ENCODE peak calls at places on chromosomes 7 and 10, in six cellular contexts. U is BJ, Q is fibroblast of gingiva, Z is Ammon's horn, V is neural progenitor cell, A is hypothalamus. R is an unnamed sample.

GRCh38 chr10:71527135-71527534 is 130.4 kb downstream of the CDH23 start:
- DNase-seq in U (no peak), Q (no peak), Z (peak), V (no peak), A (no peak), R (no peak)

GRCh38 chr10:122541541-122542002 is 19.0 kb upstream of the DMBT1 start:
- DNase-seq in U (no peak), Q (no peak), Z (no peak), V (no peak), A (no peak), R (no peak)

GRCh38 chr7:93048136-93048930 is 69.4 kb downstream of the SAMD9 start:
- DNase-seq in U (no peak), Q (peak), Z (no peak), V (no peak), A (no peak), R (no peak)

GRCh38 chr7:19665399-19666008 is 43.3 kb downstream of the POLR1F start:
- DNase-seq in U (no peak), Q (peak), Z (peak), V (peak), A (no peak), R (no peak)

GRCh38 chr10:11162828-11163599 is 145.3 kb downstream of the CELF2 start:
- DNase-seq in U (no peak), Q (no peak), Z (peak), V (no peak), A (peak), R (no peak)

GRCh38 chr7:130269318-130269694 is 2.6 kb downstream of the CPA2 start:
- DNase-seq in U (no peak), Q (no peak), Z (no peak), V (no peak), A (no peak), R (no peak)

GRCh38 chr7:137475966-137476365 is 132.4 kb upstream of the PTN start:
- DNase-seq in U (no peak), Q (no peak), Z (peak), V (no peak), A (no peak), R (no peak)

GRCh38 chr10:124659380-124659779 is 84.8 kb downstream of the FAM53B start:
- DNase-seq in U (no peak), Q (no peak), Z (no peak), V (no peak), A (no peak), R (no peak)

GRCh38 chr10:69965086-69965485 is 87.6 kb upstream of the MACROH2A2 start:
- DNase-seq in U (no peak), Q (no peak), Z (no peak), V (no peak), A (no peak), R (no peak)

GRCh38 chr7:70788276-70788675 is 343.7 kb upstream of the GALNT17 start:
- DNase-seq in U (no peak), Q (no peak), Z (no peak), V (no peak), A (no peak), R (no peak)

GRCh38 chr7:22935269-22935668 is 78.7 kb downstream of the HYCC1 start:
- DNase-seq in U (no peak), Q (no peak), Z (no peak), V (peak), A (no peak), R (no peak)

GRCh38 chr7:92749327-92749730 is 87.0 kb downstream of the CDK6 start:
- DNase-seq in U (no peak), Q (peak), Z (no peak), V (no peak), A (no peak), R (no peak)

GRCh38 chr10:129780158-129780557 is 183.9 kb downstream of the EBF3 start:
- DNase-seq in U (no peak), Q (no peak), Z (no peak), V (no peak), A (no peak), R (no peak)

GRCh38 chr7:130334274-130334673 is 10.3 kb upstream of the CPA5 start:
- DNase-seq in U (no peak), Q (peak), Z (no peak), V (no peak), A (no peak), R (no peak)

GRCh38 chr7:311796-312195 is 21.8 kb downstream of the FOXL3 start:
- DNase-seq in U (no peak), Q (no peak), Z (no peak), V (no peak), A (no peak), R (no peak)

GRCh38 chr7:38863609-38864291 is 45.2 kb downstream of the VPS41 start:
- DNase-seq in U (no peak), Q (no peak), Z (no peak), V (no peak), A (no peak), R (no peak)

GRCh38 chr10:124132306-124132705 is 38.9 kb upstream of the CHST15 start:
- DNase-seq in U (no peak), Q (no peak), Z (no peak), V (no peak), A (no peak), R (no peak)

GRCh38 chr10:126060232-126060935 is 164.0 kb downstream of the FANK1 start:
- DNase-seq in U (peak), Q (peak), Z (no peak), V (no peak), A (no peak), R (no peak)

GRCh38 chr10:20118119-20118518 is 301.9 kb downstream of the PLXDC2 start:
- DNase-seq in U (no peak), Q (no peak), Z (no peak), V (no peak), A (no peak), R (no peak)

GRCh38 chr7:40965745-40966144 is 737.1 kb downstream of the INHBA start:
- DNase-seq in U (no peak), Q (no peak), Z (no peak), V (no peak), A (no peak), R (no peak)

GRCh38 chr7:18770852-18771251 is 275.3 kb downstream of the HDAC9 start:
- DNase-seq in U (no peak), Q (no peak), Z (no peak), V (peak), A (no peak), R (no peak)

GRCh38 chr7:8637322-8637721 is 203.9 kb downstream of the NXPH1 start:
- DNase-seq in U (no peak), Q (no peak), Z (no peak), V (no peak), A (no peak), R (no peak)

GRCh38 chr7:74399006-74399405 is 54.7 kb upstream of the GTF2IRD1 start:
- DNase-seq in U (no peak), Q (no peak), Z (no peak), V (no peak), A (no peak), R (no peak)

GRCh38 chr10:24873281-24873683 is 79.1 kb downstream of the PRTFDC1 start:
- DNase-seq in U (peak), Q (peak), Z (peak), V (no peak), A (peak), R (peak)

GRCh38 chr10:33136271-33136670 is 178.2 kb upstream of the ITGB1 start:
- DNase-seq in U (no peak), Q (peak), Z (no peak), V (no peak), A (no peak), R (no peak)

GRCh38 chr10:113566888-113567287 is 14.0 kb downstream of the HABP2 start:
- DNase-seq in U (no peak), Q (no peak), Z (no peak), V (no peak), A (no peak), R (no peak)

GRCh38 chr10:26378763-26379361 is 59.3 kb upstream of the APBB1IP start:
- DNase-seq in U (no peak), Q (peak), Z (no peak), V (no peak), A (no peak), R (no peak)

GRCh38 chr7:94375713-94376112 is 19.0 kb upstream of the COL1A2 start:
- DNase-seq in U (peak), Q (peak), Z (no peak), V (no peak), A (no peak), R (peak)

GRCh38 chr7:44114586-44115310 is 8.6 kb downstream of the POLD2 start:
- DNase-seq in U (no peak), Q (peak), Z (peak), V (no peak), A (peak), R (no peak)

GRCh38 chr7:55474944-55475911 is 97.1 kb downstream of the VOPP1 start:
- DNase-seq in U (no peak), Q (no peak), Z (no peak), V (no peak), A (no peak), R (no peak)

GRCh38 chr10:62657244-62657835 is 147.2 kb upstream of the ADO start:
- DNase-seq in U (no peak), Q (no peak), Z (no peak), V (no peak), A (no peak), R (no peak)

R was measured in non-pigmented ciliary epithelial cell.